ENCODE peak calls at places on chromosomes 5 and 9, in five cellular contexts. Q is stomach; V is AG04450; Z is right lobe of liver; E is CD4-positive, alpha-beta T cell. R is an unnamed sample.

GRCh38 chr5:144068926-144069325 is 101.5 kb downstream of the YIPF5 start:
- DNase-seq in Q (no peak), V (no peak), Z (no peak), E (no peak), R (no peak)

GRCh38 chr9:78280982-78281668 is 15.8 kb upstream of the PSAT1 start:
- DNase-seq in Q (peak), V (no peak), Z (peak), E (no peak), R (no peak)

GRCh38 chr9:25917593-25918426 is 239.6 kb upstream of the TUSC1 start:
- DNase-seq in Q (no peak), V (no peak), Z (no peak), E (no peak), R (no peak)

GRCh38 chr5:139848508-139849100 is 53.0 kb downstream of the PSD2 start:
- DNase-seq in Q (no peak), V (no peak), Z (no peak), E (peak), R (peak)

GRCh38 chr5:135591277-135591676 is 12.5 kb upstream of the CXCL14 start:
- DNase-seq in Q (no peak), V (no peak), Z (no peak), E (no peak), R (no peak)

GRCh38 chr9:12961276-12961809 is 186.5 kb downstream of the LURAP1L start:
- DNase-seq in Q (no peak), V (no peak), Z (no peak), E (no peak), R (no peak)

GRCh38 chr9:5608298-5609254 is 20.3 kb upstream of the RIC1 start:
- DNase-seq in Q (no peak), V (no peak), Z (peak), E (no peak), R (peak)

GRCh38 chr5:28580616-28581015 is 1542.2 kb upstream of the CDH9 start:
- DNase-seq in Q (no peak), V (no peak), Z (no peak), E (no peak), R (no peak)

GRCh38 chr5:118220491-118220890 is 767.9 kb downstream of the DTWD2 start:
- DNase-seq in Q (no peak), V (no peak), Z (no peak), E (no peak), R (no peak)

GRCh38 chr5:160254706-160255105 is 25.4 kb downstream of the FABP6 start:
- DNase-seq in Q (no peak), V (no peak), Z (no peak), E (no peak), R (no peak)

GRCh38 chr5:33049845-33050244 is 338.7 kb downstream of the NPR3 start:
- DNase-seq in Q (no peak), V (no peak), Z (no peak), E (no peak), R (no peak)

GRCh38 chr5:64156276-64156675 is 9.4 kb upstream of the RNF180 start:
- DNase-seq in Q (no peak), V (no peak), Z (no peak), E (no peak), R (no peak)

GRCh38 chr9:134784612-134785305 is 95.9 kb upstream of the FCN2 start:
- DNase-seq in Q (no peak), V (no peak), Z (no peak), E (no peak), R (no peak)

GRCh38 chr5:180563994-180564393 is 27.3 kb downstream of the SCGB3A1 start:
- DNase-seq in Q (no peak), V (no peak), Z (no peak), E (no peak), R (peak)

GRCh38 chr5:81718300-81718699 is 32.6 kb downstream of the SSBP2 start:
- DNase-seq in Q (no peak), V (no peak), Z (no peak), E (no peak), R (no peak)

GRCh38 chr5:92372766-92373165 is 989.6 kb upstream of the ARRDC3 start:
- DNase-seq in Q (no peak), V (no peak), Z (no peak), E (no peak), R (no peak)

GRCh38 chr5:153884266-153884957 is 154.3 kb downstream of the FAM114A2 start:
- DNase-seq in Q (no peak), V (no peak), Z (no peak), E (no peak), R (no peak)

GRCh38 chr9:114518599-114519022 is 13.3 kb upstream of the WHRN start:
- DNase-seq in Q (no peak), V (no peak), Z (no peak), E (no peak), R (peak)

GRCh38 chr9:38328765-38329164 is 63.7 kb upstream of the ALDH1B1 start:
- DNase-seq in Q (no peak), V (no peak), Z (no peak), E (no peak), R (no peak)

GRCh38 chr5:151664694-151665583 is 21.8 kb downstream of the SPARC start:
- DNase-seq in Q (no peak), V (no peak), Z (no peak), E (no peak), R (no peak)

GRCh38 chr5:34684281-34684979 is 28.3 kb downstream of the RAI14 start:
- DNase-seq in Q (no peak), V (no peak), Z (no peak), E (no peak), R (no peak)

GRCh38 chr5:10479226-10479721 is 37.6 kb downstream of the ROPN1L start:
- DNase-seq in Q (peak), V (no peak), Z (no peak), E (no peak), R (no peak)

GRCh38 chr5:62692946-62693713 is 114.5 kb downstream of the LRRC70 start:
- DNase-seq in Q (no peak), V (no peak), Z (no peak), E (no peak), R (peak)

GRCh38 chr9:124128568-124128967 is 117.0 kb downstream of the LHX2 start:
- DNase-seq in Q (no peak), V (no peak), Z (no peak), E (no peak), R (no peak)

GRCh38 chr9:117555964-117556629 is 141.2 kb upstream of the ASTN2 start:
- DNase-seq in Q (peak), V (no peak), Z (peak), E (no peak), R (peak)

GRCh38 chr9:87674565-87675299 is 51.2 kb upstream of the CTSL start:
- DNase-seq in Q (no peak), V (no peak), Z (no peak), E (no peak), R (no peak)

GRCh38 chr9:81841326-81841725 is 86.9 kb upstream of the SPATA31D4 start:
- DNase-seq in Q (no peak), V (no peak), Z (no peak), E (no peak), R (no peak)
- TF ChIP-seq CTCF in Q (no peak), V (no peak), Z (no peak), E (no peak), R (no peak)

DNA sequence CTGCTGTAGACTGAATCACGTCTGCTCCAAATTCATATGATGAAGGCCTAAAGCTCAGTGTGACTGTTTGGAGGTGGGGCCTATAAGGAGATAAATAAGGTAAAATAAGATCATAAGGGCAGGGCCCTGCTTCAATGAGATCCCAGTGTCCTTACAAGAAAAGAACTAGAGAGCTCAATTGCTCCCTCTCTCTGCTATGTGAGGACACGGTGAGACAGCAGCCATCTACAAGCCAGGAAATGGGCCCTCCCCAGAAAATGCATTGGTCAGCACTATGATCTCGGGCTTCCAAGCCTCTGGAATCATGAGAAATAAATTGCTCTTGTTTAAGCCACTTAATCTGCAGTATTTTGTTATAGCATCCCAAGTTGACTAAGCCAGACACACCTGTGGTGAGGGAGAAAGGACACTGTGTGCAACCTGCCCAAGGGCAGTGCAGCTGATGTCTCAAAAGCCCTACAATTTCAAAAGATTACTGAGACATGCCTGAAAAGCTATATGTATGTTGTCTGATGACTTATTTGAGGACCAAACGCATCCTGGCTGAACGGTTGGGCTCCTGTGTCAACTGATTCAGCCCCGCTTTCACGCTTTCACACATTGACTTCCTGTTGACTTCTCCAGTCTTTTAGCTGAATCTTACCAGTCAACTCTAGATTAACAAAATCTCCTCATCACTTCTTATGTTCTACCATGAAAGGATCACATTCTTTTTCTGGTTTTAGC is 13.2 kb downstream of the GZMK start:
- DNase-seq in Q (no peak), V (no peak), Z (no peak), E (peak), R (peak)
- TF ChIP-seq CTCF in Q (no peak), V (no peak), Z (no peak), E (peak), R (no peak)

GRCh38 chr5:172051643-172052362 is 45.4 kb upstream of the FBXW11 start:
- DNase-seq in Q (no peak), V (no peak), Z (no peak), E (no peak), R (no peak)

GRCh38 chr5:172048539-172049101 is 42.2 kb upstream of the FBXW11 start:
- DNase-seq in Q (no peak), V (no peak), Z (no peak), E (no peak), R (no peak)

GRCh38 chr5:172050070-172050469 is 43.6 kb upstream of the FBXW11 start:
- DNase-seq in Q (no peak), V (no peak), Z (no peak), E (no peak), R (no peak)

GRCh38 chr5:172048170-172048422 is 41.7 kb upstream of the FBXW11 start:
- DNase-seq in Q (no peak), V (no peak), Z (no peak), E (no peak), R (no peak)

GRCh38 chr5:172049226-172049796 is 42.9 kb upstream of the FBXW11 start:
- DNase-seq in Q (no peak), V (no peak), Z (no peak), E (no peak), R (no peak)
- TF ChIP-seq CTCF in Q (no peak), V (no peak), Z (no peak), E (no peak), R (no peak)

GRCh38 chr9:120071760-120072159 is 508.2 kb downstream of the CDK5RAP2 start:
- DNase-seq in Q (no peak), V (no peak), Z (no peak), E (no peak), R (no peak)
- TF ChIP-seq CTCF in Q (no peak), V (no peak), Z (no peak), E (no peak), R (no peak)

GRCh38 chr5:125412561-125413535 is 666.4 kb upstream of the ZNF608 start:
- DNase-seq in Q (peak), V (peak), Z (no peak), E (no peak), R (peak)

GRCh38 chr5:125410501-125411162 is 664.2 kb upstream of the ZNF608 start:
- DNase-seq in Q (no peak), V (no peak), Z (no peak), E (no peak), R (peak)

GRCh38 chr5:125413861-125414260 is 667.4 kb upstream of the ZNF608 start:
- DNase-seq in Q (no peak), V (no peak), Z (no peak), E (no peak), R (no peak)

GRCh38 chr5:125411163-125412050 is 665.0 kb upstream of the ZNF608 start:
- DNase-seq in Q (peak), V (no peak), Z (no peak), E (no peak), R (peak)

GRCh38 chr5:125412051-125412560 is 665.7 kb upstream of the ZNF608 start:
- DNase-seq in Q (no peak), V (no peak), Z (no peak), E (no peak), R (peak)
- TF ChIP-seq CTCF in Q (no peak), V (no peak), Z (no peak), E (no peak), R (peak)

GRCh38 chr9:14080940-14081621 is 232.9 kb downstream of the NFIB start:
- DNase-seq in Q (no peak), V (no peak), Z (no peak), E (no peak), R (peak)
- TF ChIP-seq CTCF in Q (no peak), V (no peak), Z (no peak), E (no peak), R (no peak)

GRCh38 chr5:77867194-77867691 is 91.1 kb upstream of the TBCA start:
- DNase-seq in Q (no peak), V (no peak), Z (no peak), E (no peak), R (no peak)
- TF ChIP-seq CTCF in Q (no peak), V (peak), Z (no peak), E (no peak), R (peak)

GRCh38 chr5:145957388-145957787 is 21.0 kb downstream of the SH3RF2 start:
- DNase-seq in Q (no peak), V (no peak), Z (no peak), E (no peak), R (no peak)

GRCh38 chr5:145960848-145961600 is 24.6 kb downstream of the SH3RF2 start:
- DNase-seq in Q (no peak), V (no peak), Z (no peak), E (no peak), R (no peak)

GRCh38 chr5:145958463-145958862 is 22.1 kb downstream of the SH3RF2 start:
- DNase-seq in Q (no peak), V (no peak), Z (no peak), E (no peak), R (no peak)

GRCh38 chr5:145962001-145962400 is 25.6 kb downstream of the SH3RF2 start:
- DNase-seq in Q (no peak), V (no peak), Z (no peak), E (no peak), R (no peak)

DNA sequence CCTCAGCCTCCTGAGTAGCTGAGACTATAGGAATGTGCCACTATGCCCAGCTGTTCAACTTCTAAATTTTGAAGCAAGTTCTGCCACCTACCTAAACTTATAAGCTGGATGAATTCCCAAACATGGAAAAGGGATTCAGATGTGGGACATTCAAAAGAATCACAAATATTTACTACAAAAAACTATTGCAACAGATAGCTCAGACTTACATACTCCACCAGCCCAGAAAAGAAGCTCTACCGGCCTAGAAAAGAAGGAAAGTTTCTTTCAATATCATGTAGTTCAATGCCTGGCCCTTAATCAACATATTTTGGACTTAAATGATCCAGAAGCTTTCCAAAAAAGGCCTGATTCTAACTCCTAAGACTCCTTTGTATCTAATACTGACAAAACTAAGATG is 23.8 kb downstream of the SH3RF2 start:
- DNase-seq in Q (no peak), V (no peak), Z (no peak), E (no peak), R (no peak)
- TF ChIP-seq CTCF in Q (no peak), V (no peak), Z (no peak), E (no peak), R (no peak)

GRCh38 chr9:68719847-68720246 is 14.8 kb downstream of the PIP5K1B start:
- DNase-seq in Q (no peak), V (no peak), Z (no peak), E (no peak), R (no peak)

GRCh38 chr9:68720656-68721313 is 15.7 kb downstream of the PIP5K1B start:
- DNase-seq in Q (no peak), V (no peak), Z (no peak), E (no peak), R (no peak)

GRCh38 chr9:68714416-68715180 is 9.6 kb downstream of the PIP5K1B start:
- DNase-seq in Q (peak), V (no peak), Z (no peak), E (no peak), R (peak)

GRCh38 chr9:68715181-68715456 is 10.1 kb downstream of the PIP5K1B start:
- DNase-seq in Q (no peak), V (no peak), Z (no peak), E (no peak), R (no peak)

DNA sequence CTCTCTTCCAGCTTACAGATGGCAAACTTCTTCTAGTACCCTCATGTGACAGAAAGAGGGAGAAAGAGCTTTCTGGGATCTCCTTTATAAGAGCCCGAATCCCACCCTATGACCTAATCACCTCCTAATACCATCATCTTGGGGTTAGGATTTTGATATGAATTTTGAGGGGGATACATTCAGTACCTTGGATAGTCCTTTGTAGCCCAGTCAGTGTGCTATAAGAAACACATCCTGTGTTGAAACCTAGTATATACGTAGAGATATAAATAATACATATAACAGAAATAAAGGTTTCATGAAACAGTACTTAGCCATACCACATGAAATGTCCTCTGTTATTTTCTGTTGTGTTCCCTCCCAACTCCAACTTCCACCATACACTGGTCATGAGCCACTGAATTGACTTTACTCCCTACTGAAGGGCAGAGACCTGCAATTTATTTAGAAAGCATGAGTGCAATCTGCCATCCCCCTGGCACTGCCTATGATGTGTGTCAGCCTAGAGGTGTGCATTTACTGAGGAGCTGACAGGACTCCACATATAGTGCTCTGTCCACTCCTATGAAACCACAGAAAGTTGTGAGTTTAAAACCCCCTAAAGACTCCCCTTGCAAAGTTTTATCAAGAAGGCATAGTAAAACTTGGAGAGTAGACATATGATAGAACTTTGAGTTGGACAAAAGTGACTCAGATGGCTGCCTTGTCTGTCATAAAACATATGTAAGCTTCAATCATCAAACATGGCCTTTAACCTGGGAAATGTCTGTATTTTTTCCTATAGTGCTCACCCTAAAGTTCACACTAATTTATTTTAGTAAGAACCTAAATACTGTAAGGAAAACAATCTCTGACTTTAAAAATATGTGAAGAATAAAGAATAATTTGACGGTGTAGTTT is 12.8 kb downstream of the PIP5K1B start:
- DNase-seq in Q (no peak), V (no peak), Z (no peak), E (no peak), R (no peak)
- TF ChIP-seq CTCF in Q (no peak), V (no peak), Z (no peak), E (no peak), R (no peak)

R was measured in GM12865.